ENCODE peak calls at places on chromosomes 7 and 10, in six cellular contexts. One of them, this sample, is unnamed.

GRCh38 chr10:4984971-4985594 is 18.6 kb downstream of the AKR1C2 start:
- DNase-seq in glutamatergic neuron: no peak
- DNase-seq in GM04503: peak
- DNase-seq in NCI-H1092 treated with DMSO at 0.1 percent for 48 hours: no peak
- DNase-seq in stimulated activated naive CD8-positive, alpha-beta T cell treated with anti-CD3 and anti-CD28 coated beads, Interleukin-15, Interleukin-2, amounts not matched to agents 100 U/mL and 50 U/mL, for 24 hours: no peak
- DNase-seq in heart right ventricle: no peak
- DNase-seq in this sample: peak

GRCh38 chr7:2010101-2010500 is 222.6 kb downstream of the MAD1L1 start:
- DNase-seq in NCI-H1092 treated with DMSO at 0.1 percent for 48 hours: no peak
- DNase-seq in heart right ventricle: no peak
- DNase-seq in stimulated activated naive CD8-positive, alpha-beta T cell treated with anti-CD3 and anti-CD28 coated beads, Interleukin-15, Interleukin-2, amounts not matched to agents 100 U/mL and 50 U/mL, for 24 hours: no peak
- DNase-seq in glutamatergic neuron: peak
- DNase-seq in GM04503: no peak
- DNase-seq in this sample: no peak

GRCh38 chr7:36159618-36160017 is 6.6 kb downstream of the EEPD1 start:
- DNase-seq in NCI-H1092 treated with DMSO at 0.1 percent for 48 hours: no peak
- DNase-seq in heart right ventricle: no peak
- DNase-seq in glutamatergic neuron: no peak
- DNase-seq in GM04503: no peak
- DNase-seq in stimulated activated naive CD8-positive, alpha-beta T cell treated with anti-CD3 and anti-CD28 coated beads, Interleukin-15, Interleukin-2, amounts not matched to agents 100 U/mL and 50 U/mL, for 24 hours: no peak
- DNase-seq in this sample: no peak

GRCh38 chr7:31811650-31812461 is 124.8 kb downstream of the PPP1R17 start:
- DNase-seq in NCI-H1092 treated with DMSO at 0.1 percent for 48 hours: no peak
- DNase-seq in GM04503: peak
- DNase-seq in glutamatergic neuron: no peak
- DNase-seq in heart right ventricle: peak
- DNase-seq in stimulated activated naive CD8-positive, alpha-beta T cell treated with anti-CD3 and anti-CD28 coated beads, Interleukin-15, Interleukin-2, amounts not matched to agents 100 U/mL and 50 U/mL, for 24 hours: no peak
- DNase-seq in this sample: peak

GRCh38 chr7:12951397-12951801 is 264.0 kb downstream of the ARL4A start:
- DNase-seq in glutamatergic neuron: no peak
- DNase-seq in heart right ventricle: no peak
- DNase-seq in stimulated activated naive CD8-positive, alpha-beta T cell treated with anti-CD3 and anti-CD28 coated beads, Interleukin-15, Interleukin-2, amounts not matched to agents 100 U/mL and 50 U/mL, for 24 hours: no peak
- DNase-seq in NCI-H1092 treated with DMSO at 0.1 percent for 48 hours: no peak
- DNase-seq in GM04503: peak
- DNase-seq in this sample: no peak

GRCh38 chr7:101870361-101871062 is 53.1 kb downstream of the CUX1 start:
- DNase-seq in glutamatergic neuron: no peak
- DNase-seq in GM04503: no peak
- DNase-seq in stimulated activated naive CD8-positive, alpha-beta T cell treated with anti-CD3 and anti-CD28 coated beads, Interleukin-15, Interleukin-2, amounts not matched to agents 100 U/mL and 50 U/mL, for 24 hours: no peak
- DNase-seq in NCI-H1092 treated with DMSO at 0.1 percent for 48 hours: no peak
- DNase-seq in heart right ventricle: no peak
- DNase-seq in this sample: no peak

GRCh38 chr7:146772581-146772980 is 656.0 kb downstream of the CNTNAP2 start:
- DNase-seq in stimulated activated naive CD8-positive, alpha-beta T cell treated with anti-CD3 and anti-CD28 coated beads, Interleukin-15, Interleukin-2, amounts not matched to agents 100 U/mL and 50 U/mL, for 24 hours: no peak
- DNase-seq in heart right ventricle: no peak
- DNase-seq in GM04503: no peak
- DNase-seq in glutamatergic neuron: peak
- DNase-seq in NCI-H1092 treated with DMSO at 0.1 percent for 48 hours: peak
- DNase-seq in this sample: no peak

GRCh38 chr10:124671486-124672075 is 72.6 kb downstream of the FAM53B start:
- DNase-seq in stimulated activated naive CD8-positive, alpha-beta T cell treated with anti-CD3 and anti-CD28 coated beads, Interleukin-15, Interleukin-2, amounts not matched to agents 100 U/mL and 50 U/mL, for 24 hours: no peak
- DNase-seq in glutamatergic neuron: no peak
- DNase-seq in heart right ventricle: peak
- DNase-seq in GM04503: no peak
- DNase-seq in NCI-H1092 treated with DMSO at 0.1 percent for 48 hours: no peak
- DNase-seq in this sample: no peak

GRCh38 chr10:70379581-70380176 is 2.7 kb downstream of the LRRC20 start:
- DNase-seq in stimulated activated naive CD8-positive, alpha-beta T cell treated with anti-CD3 and anti-CD28 coated beads, Interleukin-15, Interleukin-2, amounts not matched to agents 100 U/mL and 50 U/mL, for 24 hours: peak
- DNase-seq in heart right ventricle: no peak
- DNase-seq in NCI-H1092 treated with DMSO at 0.1 percent for 48 hours: no peak
- DNase-seq in glutamatergic neuron: no peak
- DNase-seq in GM04503: no peak
- DNase-seq in this sample: no peak

GRCh38 chr7:157875230-157876179 is 538.7 kb downstream of the DNAJB6 start:
- DNase-seq in GM04503: no peak
- DNase-seq in stimulated activated naive CD8-positive, alpha-beta T cell treated with anti-CD3 and anti-CD28 coated beads, Interleukin-15, Interleukin-2, amounts not matched to agents 100 U/mL and 50 U/mL, for 24 hours: peak
- DNase-seq in glutamatergic neuron: peak
- DNase-seq in NCI-H1092 treated with DMSO at 0.1 percent for 48 hours: peak
- DNase-seq in heart right ventricle: no peak
- DNase-seq in this sample: no peak

GRCh38 chr7:143013897-143014296 is 13.0 kb downstream of the OR9A2 start:
- DNase-seq in GM04503: peak
- DNase-seq in heart right ventricle: no peak
- DNase-seq in NCI-H1092 treated with DMSO at 0.1 percent for 48 hours: no peak
- DNase-seq in glutamatergic neuron: no peak
- DNase-seq in stimulated activated naive CD8-positive, alpha-beta T cell treated with anti-CD3 and anti-CD28 coated beads, Interleukin-15, Interleukin-2, amounts not matched to agents 100 U/mL and 50 U/mL, for 24 hours: no peak
- DNase-seq in this sample: peak

GRCh38 chr7:82593780-82594179 is 150.2 kb upstream of the CACNA2D1 start:
- DNase-seq in stimulated activated naive CD8-positive, alpha-beta T cell treated with anti-CD3 and anti-CD28 coated beads, Interleukin-15, Interleukin-2, amounts not matched to agents 100 U/mL and 50 U/mL, for 24 hours: no peak
- DNase-seq in GM04503: no peak
- DNase-seq in glutamatergic neuron: no peak
- DNase-seq in NCI-H1092 treated with DMSO at 0.1 percent for 48 hours: peak
- DNase-seq in heart right ventricle: no peak
- DNase-seq in this sample: no peak

GRCh38 chr7:94357076-94357475 is 37.6 kb upstream of the COL1A2 start:
- DNase-seq in heart right ventricle: no peak
- DNase-seq in GM04503: no peak
- DNase-seq in NCI-H1092 treated with DMSO at 0.1 percent for 48 hours: no peak
- DNase-seq in stimulated activated naive CD8-positive, alpha-beta T cell treated with anti-CD3 and anti-CD28 coated beads, Interleukin-15, Interleukin-2, amounts not matched to agents 100 U/mL and 50 U/mL, for 24 hours: no peak
- DNase-seq in glutamatergic neuron: no peak
- DNase-seq in this sample: no peak

GRCh38 chr10:57716884-57717283 is 550.8 kb downstream of the IPMK start:
- DNase-seq in stimulated activated naive CD8-positive, alpha-beta T cell treated with anti-CD3 and anti-CD28 coated beads, Interleukin-15, Interleukin-2, amounts not matched to agents 100 U/mL and 50 U/mL, for 24 hours: no peak
- DNase-seq in GM04503: peak
- DNase-seq in heart right ventricle: no peak
- DNase-seq in glutamatergic neuron: no peak
- DNase-seq in NCI-H1092 treated with DMSO at 0.1 percent for 48 hours: no peak
- DNase-seq in this sample: no peak

GRCh38 chr10:122149138-122149606 is 121.9 kb upstream of the BTBD16 start:
- DNase-seq in glutamatergic neuron: peak
- DNase-seq in NCI-H1092 treated with DMSO at 0.1 percent for 48 hours: peak
- DNase-seq in stimulated activated naive CD8-positive, alpha-beta T cell treated with anti-CD3 and anti-CD28 coated beads, Interleukin-15, Interleukin-2, amounts not matched to agents 100 U/mL and 50 U/mL, for 24 hours: no peak
- DNase-seq in heart right ventricle: peak
- DNase-seq in GM04503: no peak
- DNase-seq in this sample: no peak

GRCh38 chr7:68730871-68731403 is 867.3 kb upstream of the AUTS2 start:
- DNase-seq in NCI-H1092 treated with DMSO at 0.1 percent for 48 hours: peak
- DNase-seq in stimulated activated naive CD8-positive, alpha-beta T cell treated with anti-CD3 and anti-CD28 coated beads, Interleukin-15, Interleukin-2, amounts not matched to agents 100 U/mL and 50 U/mL, for 24 hours: no peak
- DNase-seq in glutamatergic neuron: no peak
- DNase-seq in heart right ventricle: no peak
- DNase-seq in GM04503: no peak
- DNase-seq in this sample: no peak

GRCh38 chr10:3772349-3773222 is 12.4 kb downstream of the KLF6 start:
- DNase-seq in glutamatergic neuron: no peak
- DNase-seq in NCI-H1092 treated with DMSO at 0.1 percent for 48 hours: no peak
- DNase-seq in stimulated activated naive CD8-positive, alpha-beta T cell treated with anti-CD3 and anti-CD28 coated beads, Interleukin-15, Interleukin-2, amounts not matched to agents 100 U/mL and 50 U/mL, for 24 hours: no peak
- DNase-seq in GM04503: no peak
- DNase-seq in heart right ventricle: no peak
- DNase-seq in this sample: no peak

GRCh38 chr7:38321515-38321944 is 48.1 kb upstream of the TARP start:
- DNase-seq in NCI-H1092 treated with DMSO at 0.1 percent for 48 hours: no peak
- DNase-seq in stimulated activated naive CD8-positive, alpha-beta T cell treated with anti-CD3 and anti-CD28 coated beads, Interleukin-15, Interleukin-2, amounts not matched to agents 100 U/mL and 50 U/mL, for 24 hours: no peak
- DNase-seq in glutamatergic neuron: no peak
- DNase-seq in heart right ventricle: no peak
- DNase-seq in GM04503: peak
- DNase-seq in this sample: peak

GRCh38 chr10:16274911-16275310 is 161.9 kb upstream of the PTER start:
- DNase-seq in glutamatergic neuron: no peak
- DNase-seq in heart right ventricle: no peak
- DNase-seq in stimulated activated naive CD8-positive, alpha-beta T cell treated with anti-CD3 and anti-CD28 coated beads, Interleukin-15, Interleukin-2, amounts not matched to agents 100 U/mL and 50 U/mL, for 24 hours: no peak
- DNase-seq in NCI-H1092 treated with DMSO at 0.1 percent for 48 hours: no peak
- DNase-seq in GM04503: no peak
- DNase-seq in this sample: no peak